ENCODE peak calls at places on chromosomes 12 and 14, in four cellular contexts. One of them, this sample, is unnamed.

GRCh38 chr12:29614926-29615325 is 117.4 kb upstream of the OVCH1 start:
- DNase-seq in pancreas: no peak
- DNase-seq in gastrocnemius medialis: no peak
- DNase-seq in HCT116: no peak
- DNase-seq in this sample: no peak

GRCh38 chr14:96888593-96888992 is 91.4 kb downstream of the VRK1 start:
- DNase-seq in HCT116: no peak
- DNase-seq in gastrocnemius medialis: no peak
- DNase-seq in pancreas: no peak
- DNase-seq in this sample: no peak

GRCh38 chr12:77064891-77065360 is 443 bp downstream of the E2F7 start:
- DNase-seq in pancreas: no peak
- DNase-seq in HCT116: no peak
- DNase-seq in gastrocnemius medialis: no peak
- DNase-seq in this sample: no peak

GRCh38 chr12:31807773-31808097 is 78.9 kb upstream of the AMN1 start:
- DNase-seq in HCT116: no peak
- DNase-seq in pancreas: no peak
- DNase-seq in gastrocnemius medialis: no peak
- DNase-seq in this sample: no peak

GRCh38 chr14:72828604-72829003 is 65.3 kb downstream of the DPF3 start:
- DNase-seq in gastrocnemius medialis: peak
- DNase-seq in HCT116: no peak
- DNase-seq in pancreas: no peak
- DNase-seq in this sample: no peak

GRCh38 chr12:96881608-96882007 is 25.4 kb upstream of the NEDD1 start:
- DNase-seq in HCT116: no peak
- DNase-seq in pancreas: no peak
- DNase-seq in gastrocnemius medialis: no peak
- DNase-seq in this sample: no peak

GRCh38 chr14:87896393-87897380 is 96.3 kb downstream of the GALC start:
- DNase-seq in HCT116: peak
- DNase-seq in pancreas: no peak
- DNase-seq in gastrocnemius medialis: no peak
- DNase-seq in this sample: peak

GRCh38 chr12:14379508-14379907 is 14.0 kb downstream of the ATF7IP start:
- DNase-seq in gastrocnemius medialis: no peak
- DNase-seq in pancreas: no peak
- DNase-seq in HCT116: no peak
- DNase-seq in this sample: no peak

GRCh38 chr12:25767613-25768012 is 190.9 kb upstream of the RASSF8 start:
- DNase-seq in HCT116: no peak
- DNase-seq in gastrocnemius medialis: no peak
- DNase-seq in pancreas: no peak
- DNase-seq in this sample: no peak

GRCh38 chr12:122040579-122041386 is 19.1 kb downstream of the BCL7A start:
- DNase-seq in pancreas: no peak
- DNase-seq in gastrocnemius medialis: no peak
- DNase-seq in HCT116: no peak
- DNase-seq in this sample: no peak

GRCh38 chr14:73424453-73424852 is 33.9 kb downstream of the NUMB start:
- DNase-seq in HCT116: no peak
- DNase-seq in pancreas: no peak
- DNase-seq in gastrocnemius medialis: no peak
- DNase-seq in this sample: no peak

GRCh38 chr14:89428556-89429196 is 11.6 kb upstream of the FOXN3 start:
- DNase-seq in HCT116: no peak
- DNase-seq in gastrocnemius medialis: peak
- DNase-seq in pancreas: no peak
- DNase-seq in this sample: no peak

GRCh38 chr12:111873113-111873512 is 31.1 kb downstream of the MAPKAPK5 start:
- DNase-seq in pancreas: no peak
- DNase-seq in HCT116: no peak
- DNase-seq in gastrocnemius medialis: no peak
- DNase-seq in this sample: no peak

GRCh38 chr12:47775100-47775911 is 2.3 kb downstream of the SLC48A1 start:
- DNase-seq in HCT116: no peak
- DNase-seq in gastrocnemius medialis: no peak
- DNase-seq in pancreas: no peak
- DNase-seq in this sample: no peak

GRCh38 chr14:52563120-52563519 is 10.5 kb downstream of the GPR137C start:
- DNase-seq in HCT116: no peak
- DNase-seq in gastrocnemius medialis: no peak
- DNase-seq in pancreas: no peak
- DNase-seq in this sample: no peak

GRCh38 chr12:55957106-55957859 is 8.6 kb downstream of the PMEL start:
- DNase-seq in pancreas: peak
- DNase-seq in gastrocnemius medialis: no peak
- DNase-seq in HCT116: no peak
- DNase-seq in this sample: no peak

GRCh38 chr12:55955344-55955743 is 10.5 kb downstream of the PMEL start:
- DNase-seq in gastrocnemius medialis: no peak
- DNase-seq in HCT116: no peak
- DNase-seq in pancreas: no peak
- DNase-seq in this sample: no peak

DNA sequence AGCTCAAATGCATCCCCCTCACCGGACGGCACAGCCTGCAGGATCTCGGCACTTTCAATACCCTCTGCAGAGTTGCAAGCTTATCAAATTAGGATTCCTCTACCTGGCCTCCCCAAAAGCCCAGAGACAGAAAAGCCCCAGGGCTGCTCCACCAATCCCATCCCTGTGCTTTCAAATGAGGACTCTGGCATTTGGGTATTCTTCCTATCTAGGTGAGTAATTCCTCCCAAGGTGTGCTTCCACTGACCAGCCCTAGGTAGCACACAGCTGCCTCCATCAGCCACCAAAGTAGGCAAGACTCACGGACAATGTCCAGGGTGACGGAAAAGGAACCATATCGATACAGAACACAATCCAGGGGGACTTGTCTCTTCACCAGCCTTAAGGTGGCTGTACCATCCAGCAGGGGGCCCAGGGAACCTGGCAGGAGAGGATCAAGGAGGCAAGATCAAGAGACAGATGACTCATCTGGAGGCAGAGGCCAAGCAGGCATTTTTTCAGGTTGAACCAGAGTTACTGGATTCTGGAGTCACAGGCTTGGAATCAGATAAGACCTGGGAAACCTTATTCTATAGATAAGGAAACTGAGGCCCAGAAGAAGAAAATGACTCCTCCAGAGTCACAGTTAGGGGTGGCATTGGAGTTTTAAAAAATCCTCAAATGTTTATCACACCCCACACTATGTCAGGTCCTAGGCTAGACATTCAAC is 9.9 kb downstream of the PMEL start:
- DNase-seq in gastrocnemius medialis: no peak
- DNase-seq in HCT116: peak
- DNase-seq in pancreas: no peak
- DNase-seq in this sample: no peak
- TF ChIP-seq CTCF in gastrocnemius medialis: no peak
- TF ChIP-seq CTCF in HCT116: peak
- TF ChIP-seq CTCF in pancreas: peak
- TF ChIP-seq CTCF in this sample: no peak

GRCh38 chr12:85836716-85837100 is 499 bp upstream of the RASSF9 start:
- DNase-seq in HCT116: no peak
- DNase-seq in pancreas: no peak
- DNase-seq in gastrocnemius medialis: no peak
- DNase-seq in this sample: no peak
- H3K4me3 ChIP-seq in HCT116: no peak
- H3K4me3 ChIP-seq in pancreas: peak
- H3K4me3 ChIP-seq in gastrocnemius medialis: peak
- H3K4me3 ChIP-seq in this sample: no peak

DNA sequence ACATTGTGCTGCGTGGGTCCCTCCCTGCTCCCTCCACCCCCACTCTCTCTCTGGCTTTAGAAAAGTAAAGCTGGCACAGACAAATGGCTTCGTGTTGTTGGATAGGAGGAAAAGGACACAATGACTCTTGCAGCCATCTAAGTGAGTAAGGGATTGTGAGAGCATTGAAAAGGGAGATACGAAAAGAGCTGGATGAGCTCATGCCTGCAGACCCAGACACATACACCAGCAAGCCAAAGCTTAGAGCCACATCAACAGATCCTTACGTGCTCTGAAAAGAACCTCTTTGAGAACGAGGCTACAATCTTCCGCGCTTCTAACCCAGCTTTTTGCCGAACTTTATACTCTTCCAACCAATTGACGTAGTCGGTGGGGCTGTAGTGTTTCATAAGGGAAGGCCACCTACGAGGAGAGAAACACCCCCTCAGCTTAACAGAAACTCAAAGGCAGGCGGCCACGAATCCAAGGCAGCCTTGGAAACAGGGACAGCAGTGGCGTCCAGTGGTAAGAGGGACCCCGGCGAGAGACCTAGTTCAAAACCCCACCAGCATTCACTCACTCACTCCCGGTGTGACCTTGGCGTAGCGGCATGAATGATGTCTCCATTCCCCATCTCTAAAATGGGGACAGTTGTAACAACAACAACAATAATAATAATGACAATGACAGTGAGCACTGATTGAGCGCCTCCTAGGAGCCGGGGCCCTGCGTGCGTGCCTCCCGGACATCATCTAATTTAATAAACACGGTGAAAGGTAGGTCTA is 1.1 kb downstream of the FBXO21 start:
- DNase-seq in pancreas: no peak
- DNase-seq in HCT116: no peak
- DNase-seq in gastrocnemius medialis: no peak
- DNase-seq in this sample: no peak
- TF ChIP-seq CTCF in pancreas: no peak
- TF ChIP-seq CTCF in HCT116: no peak
- TF ChIP-seq CTCF in gastrocnemius medialis: no peak
- TF ChIP-seq CTCF in this sample: no peak

GRCh38 chr12:124940143-124940392 is 25.6 kb upstream of the UBC start:
- DNase-seq in gastrocnemius medialis: no peak
- DNase-seq in HCT116: no peak
- DNase-seq in pancreas: no peak
- DNase-seq in this sample: no peak
- H3K4me3 ChIP-seq in gastrocnemius medialis: peak
- H3K4me3 ChIP-seq in HCT116: peak
- H3K4me3 ChIP-seq in pancreas: peak
- H3K4me3 ChIP-seq in this sample: peak

DNA sequence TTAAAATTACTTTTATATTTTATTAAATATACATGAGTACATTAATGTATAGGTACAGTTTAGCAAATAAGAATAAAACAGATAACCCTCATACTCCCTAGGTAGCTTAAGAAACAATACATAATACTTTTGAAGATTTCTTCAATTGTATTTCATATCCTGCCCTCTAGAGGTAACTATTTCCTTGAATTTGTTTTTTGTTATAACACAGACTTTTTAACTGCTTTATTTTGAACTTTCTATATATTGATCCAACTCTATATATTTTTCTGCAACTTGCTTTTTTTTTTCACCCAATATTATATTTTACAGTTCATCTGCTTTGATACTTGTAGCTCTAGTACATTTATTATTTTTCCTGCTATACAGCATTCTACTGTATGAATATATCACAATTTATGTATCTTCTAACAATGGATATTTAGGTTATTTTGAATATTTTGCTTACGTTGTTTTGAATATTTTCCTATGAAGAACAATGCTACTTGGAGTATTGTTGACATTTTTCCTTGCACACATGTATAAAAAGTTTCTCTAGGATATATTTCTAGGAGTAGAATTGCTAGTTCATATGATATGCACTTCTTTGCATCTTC is 72.8 kb upstream of the ABCD2 start:
- DNase-seq in gastrocnemius medialis: no peak
- DNase-seq in HCT116: peak
- DNase-seq in pancreas: no peak
- DNase-seq in this sample: no peak
- TF ChIP-seq CTCF in gastrocnemius medialis: peak
- TF ChIP-seq CTCF in HCT116: no peak
- TF ChIP-seq CTCF in pancreas: no peak
- TF ChIP-seq CTCF in this sample: no peak

DNA sequence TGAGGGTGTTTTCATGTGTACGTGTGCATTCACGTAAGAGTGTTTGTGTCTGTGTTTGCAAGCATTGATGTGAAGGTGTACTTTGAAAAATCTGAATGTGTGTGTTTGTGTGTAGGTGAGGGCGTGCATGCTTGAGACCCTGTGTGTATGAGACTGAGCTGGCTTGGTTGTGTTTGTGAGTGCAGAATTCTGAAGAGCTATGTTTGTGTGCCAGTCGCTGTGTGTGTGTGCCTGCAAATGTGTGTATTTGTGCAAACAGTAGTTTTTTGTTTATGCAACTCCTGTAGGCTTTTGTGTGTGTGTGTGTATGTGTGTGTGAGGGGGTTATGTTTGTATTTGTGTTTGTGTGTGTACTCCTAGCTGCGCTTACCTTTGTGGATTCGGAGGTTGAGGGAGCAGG is 1.7 kb upstream of the LHX5 start:
- DNase-seq in gastrocnemius medialis: no peak
- DNase-seq in HCT116: no peak
- DNase-seq in pancreas: no peak
- DNase-seq in this sample: no peak
- H3K4me3 ChIP-seq in gastrocnemius medialis: no peak
- H3K4me3 ChIP-seq in HCT116: no peak
- H3K4me3 ChIP-seq in pancreas: no peak
- H3K4me3 ChIP-seq in this sample: no peak

GRCh38 chr14:105999361-106000028 is 473.1 kb downstream of the TMEM121 start:
- DNase-seq in gastrocnemius medialis: no peak
- DNase-seq in pancreas: peak
- DNase-seq in HCT116: peak
- DNase-seq in this sample: peak
- TF ChIP-seq CTCF in gastrocnemius medialis: peak
- TF ChIP-seq CTCF in pancreas: peak
- TF ChIP-seq CTCF in HCT116: peak
- TF ChIP-seq CTCF in this sample: peak

This sample was measured in GM12864.